ENCODE peak calls at places on chromosomes 16 and 17, in seven cellular contexts. V, W, F, D, E, I and Z are unnamed samples.

GRCh38 chr17:5419959-5420653 is at the start of gene RPAIN:
- DNase-seq in V (peak), W (peak), F (peak), D (peak), E (peak), I (peak), Z (peak)

GRCh38 chr17:7393613-7394451 is 493 bp downstream of the PLSCR3 start:
- DNase-seq in V (peak), W (no peak), F (peak), D (peak), E (peak), I (peak), Z (peak)

GRCh38 chr16:59305850-59306249 is 571.7 kb upstream of the GOT2 start:
- DNase-seq in V (no peak), W (no peak), F (no peak), D (no peak), E (no peak), I (peak), Z (no peak)

GRCh38 chr16:56950881-56951771 is 10.6 kb upstream of the CETP start:
- DNase-seq in V (peak), W (no peak), F (peak), D (peak), E (peak), I (peak), Z (peak)

GRCh38 chr16:73064996-73065349 is 17.0 kb upstream of the ZFHX3 start:
- DNase-seq in V (no peak), W (no peak), F (no peak), D (no peak), E (no peak), I (no peak), Z (no peak)

GRCh38 chr17:57986841-57987581 is 1.0 kb downstream of the VEZF1 start:
- DNase-seq in V (no peak), W (no peak), F (peak), D (peak), E (no peak), I (peak), Z (no peak)

GRCh38 chr17:5508855-5509254 is 22.5 kb downstream of the MIS12 start:
- DNase-seq in V (no peak), W (no peak), F (peak), D (peak), E (no peak), I (no peak), Z (no peak)

GRCh38 chr17:8186787-8187516 is 3.0 kb downstream of the BORCS6 start:
- DNase-seq in V (peak), W (peak), F (peak), D (peak), E (peak), I (peak), Z (peak)

GRCh38 chr17:38584350-38584925 is 21.3 kb downstream of the SRCIN1 start:
- DNase-seq in V (peak), W (no peak), F (peak), D (peak), E (peak), I (peak), Z (peak)

GRCh38 chr17:6353161-6353560 is 81.8 kb downstream of the AIPL1 start:
- DNase-seq in V (no peak), W (no peak), F (no peak), D (no peak), E (no peak), I (no peak), Z (no peak)

GRCh38 chr16:12087901-12088364 is 111.4 kb downstream of the SNX29 start:
- DNase-seq in V (peak), W (no peak), F (no peak), D (no peak), E (peak), I (no peak), Z (no peak)

GRCh38 chr17:35160354-35161201 is 13.0 kb downstream of the UNC45B start:
- DNase-seq in V (no peak), W (no peak), F (no peak), D (no peak), E (no peak), I (no peak), Z (no peak)

GRCh38 chr16:83996481-83997252 is 28.6 kb downstream of the NECAB2 start:
- DNase-seq in V (no peak), W (no peak), F (peak), D (no peak), E (no peak), I (no peak), Z (no peak)

GRCh38 chr16:55624696-55625095 is 31.1 kb upstream of the SLC6A2 start:
- DNase-seq in V (no peak), W (no peak), F (no peak), D (no peak), E (no peak), I (no peak), Z (no peak)

GRCh38 chr16:11016993-11017392 is 72.6 kb downstream of the CLEC16A start:
- DNase-seq in V (no peak), W (peak), F (no peak), D (no peak), E (no peak), I (peak), Z (no peak)

GRCh38 chr16:4968879-4969278 is 10.7 kb downstream of the SEC14L5 start:
- DNase-seq in V (no peak), W (no peak), F (peak), D (peak), E (no peak), I (no peak), Z (no peak)

GRCh38 chr17:67853703-67854102 is 28.4 kb downstream of the BPTF start:
- DNase-seq in V (no peak), W (no peak), F (no peak), D (no peak), E (no peak), I (no peak), Z (no peak)

GRCh38 chr17:31808521-31808920 is 50.5 kb downstream of the COPRS start:
- DNase-seq in V (no peak), W (no peak), F (no peak), D (no peak), E (no peak), I (no peak), Z (no peak)

GRCh38 chr17:41692722-41693521 is 4.2 kb downstream of the EIF1 start:
- DNase-seq in V (no peak), W (no peak), F (no peak), D (no peak), E (no peak), I (no peak), Z (no peak)

GRCh38 chr17:17258998-17259397 is 22.0 kb upstream of the FLCN start:
- DNase-seq in V (no peak), W (no peak), F (no peak), D (no peak), E (no peak), I (no peak), Z (no peak)

GRCh38 chr17:12485361-12485911 is 180.3 kb upstream of the MYOCD start:
- DNase-seq in V (no peak), W (no peak), F (peak), D (no peak), E (no peak), I (no peak), Z (no peak)

GRCh38 chr16:104355-104754 is 26.3 kb downstream of the MPG start:
- DNase-seq in V (no peak), W (no peak), F (no peak), D (no peak), E (no peak), I (no peak), Z (no peak)

GRCh38 chr17:39132192-39132600 is 19.2 kb downstream of the PLXDC1 start:
- DNase-seq in V (no peak), W (no peak), F (peak), D (peak), E (no peak), I (peak), Z (no peak)

GRCh38 chr16:76583466-76583865 is 306.3 kb downstream of the CNTNAP4 start:
- DNase-seq in V (peak), W (no peak), F (no peak), D (no peak), E (no peak), I (peak), Z (no peak)
- TF ChIP-seq EZH2phosphoT487 in V (no peak), W (no peak), F (no peak), D (no peak), E (no peak), I (no peak), Z (no peak)

GRCh38 chr17:311119-311848 is 41.3 kb downstream of the RPH3AL start:
- DNase-seq in V (no peak), W (no peak), F (peak), D (peak), E (no peak), I (no peak), Z (no peak)

GRCh38 chr17:310111-311010 is 42.2 kb downstream of the RPH3AL start:
- DNase-seq in V (no peak), W (no peak), F (no peak), D (peak), E (no peak), I (no peak), Z (no peak)

GRCh38 chr17:307295-307691 is 45.3 kb downstream of the RPH3AL start:
- DNase-seq in V (no peak), W (no peak), F (no peak), D (no peak), E (no peak), I (no peak), Z (no peak)

GRCh38 chr17:307741-308507 is 44.7 kb downstream of the RPH3AL start:
- DNase-seq in V (no peak), W (no peak), F (no peak), D (no peak), E (no peak), I (no peak), Z (no peak)

GRCh38 chr17:309361-309888 is 43.2 kb downstream of the RPH3AL start:
- DNase-seq in V (peak), W (no peak), F (peak), D (peak), E (peak), I (peak), Z (no peak)
- TF ChIP-seq CTCF in V (no peak), W (peak), F (no peak), D (peak), E (peak), I (peak), Z (peak)

GRCh38 chr16:80875616-80876015 is 71.2 kb upstream of the CDYL2 start:
- DNase-seq in V (no peak), W (no peak), F (no peak), D (no peak), E (no peak), I (no peak), Z (no peak)
- H3K4me2 ChIP-seq in V (peak), W (no peak), F (no peak), D (no peak), E (no peak), I (peak), Z (no peak)

GRCh38 chr16:81778231-81778630 is 860 bp upstream of the PLCG2 start:
- DNase-seq in V (no peak), W (no peak), F (no peak), D (no peak), E (peak), I (no peak), Z (no peak)

GRCh38 chr16:81775570-81775969 is 3.5 kb upstream of the PLCG2 start:
- DNase-seq in V (no peak), W (no peak), F (no peak), D (no peak), E (no peak), I (no peak), Z (no peak)

GRCh38 chr16:81780350-81780749 is 1.3 kb downstream of the PLCG2 start:
- DNase-seq in V (no peak), W (no peak), F (no peak), D (no peak), E (peak), I (no peak), Z (no peak)

GRCh38 chr16:81779540-81780320 is 639 bp downstream of the PLCG2 start:
- DNase-seq in V (no peak), W (no peak), F (peak), D (peak), E (no peak), I (no peak), Z (no peak)

GRCh38 chr16:81778861-81779539 is at the start of gene PLCG2:
- DNase-seq in V (peak), W (peak), F (peak), D (peak), E (peak), I (peak), Z (peak)
- TF ChIP-seq EZH2phosphoT487 in V (no peak), W (no peak), F (no peak), D (no peak), E (no peak), I (no peak), Z (no peak)